ENCODE peak calls at places on chromosomes 11 and 22, in six cellular contexts. A, M, E, Y, F and U are unnamed samples.

GRCh38 chr11:79400717-79401330 is 40.0 kb downstream of the TENM4 start:
- DNase-seq in A (peak; percentile 40), M (peak; percentile 22), E (no peak), Y (peak; percentile 75), F (peak; percentile 48), U (no peak)

GRCh38 chr22:35376728-35377472 is 4.0 kb upstream of the HMOX1 start:
- DNase-seq in A (peak; percentile 96), M (peak; percentile 75), E (peak; percentile 98), Y (peak; percentile 87), F (peak; percentile 91), U (peak; percentile 60)

GRCh38 chr11:35919244-35919643 is 24.6 kb upstream of the LDLRAD3 start:
- DNase-seq in A (no peak), M (no peak), E (no peak), Y (no peak), F (no peak), U (no peak)

GRCh38 chr11:103661185-103661584 is 375.3 kb upstream of the DDI1 start:
- DNase-seq in A (no peak), M (no peak), E (no peak), Y (no peak), F (peak; percentile 46), U (no peak)

GRCh38 chr22:38724926-38725571 is 19.3 kb downstream of the GTPBP1 start:
- DNase-seq in A (no peak), M (peak; percentile 57), E (no peak), Y (no peak), F (no peak), U (no peak)

GRCh38 chr22:17492247-17492646 is 71.1 kb upstream of the SLC25A18 start:
- DNase-seq in A (no peak), M (no peak), E (no peak), Y (no peak), F (no peak), U (no peak)

GRCh38 chr11:76153609-76153949 is 52.7 kb downstream of the WNT11 start:
- DNase-seq in A (no peak), M (no peak), E (no peak), Y (no peak), F (no peak), U (no peak)

GRCh38 chr11:101441747-101442146 is 142.1 kb downstream of the TRPC6 start:
- DNase-seq in A (no peak), M (no peak), E (no peak), Y (no peak), F (peak; percentile 88), U (no peak)

GRCh38 chr11:9462172-9462799 is 1.5 kb downstream of the ZNF143 start:
- DNase-seq in A (no peak), M (no peak), E (no peak), Y (no peak), F (no peak), U (no peak)

GRCh38 chr11:2466869-2467694 is 22.3 kb downstream of the KCNQ1 start:
- DNase-seq in A (no peak), M (no peak), E (no peak), Y (no peak), F (peak; percentile 33), U (no peak)

GRCh38 chr22:39144101-39144815 is 8.2 kb downstream of the CBX7 start:
- DNase-seq in A (peak; percentile 57), M (no peak), E (no peak), Y (no peak), F (peak; percentile 60), U (no peak)

GRCh38 chr11:11265994-11266606 is 87.0 kb downstream of the CSNK2A3 start:
- DNase-seq in A (no peak), M (peak; percentile 64), E (peak; percentile 17), Y (peak; percentile 94), F (peak; percentile 56), U (no peak)

GRCh38 chr22:50262460-50262911 is 1.0 kb upstream of the MAPK12 start:
- DNase-seq in A (no peak), M (no peak), E (no peak), Y (no peak), F (no peak), U (no peak)

GRCh38 chr22:42811510-42811909 is 45.6 kb downstream of the ARFGAP3 start:
- DNase-seq in A (no peak), M (no peak), E (no peak), Y (peak; percentile 19), F (no peak), U (no peak)

GRCh38 chr11:117618956-117619355 is 178.1 kb downstream of the DSCAML1 start:
- DNase-seq in A (no peak), M (no peak), E (no peak), Y (peak; percentile 60), F (no peak), U (no peak)

GRCh38 chr11:82174610-82175009 is 559.1 kb downstream of the FAM181B start:
- DNase-seq in A (no peak), M (no peak), E (no peak), Y (peak; percentile 46), F (no peak), U (no peak)

GRCh38 chr11:132248585-132248984 is 878.2 kb downstream of the NTM start:
- DNase-seq in A (no peak), M (no peak), E (no peak), Y (no peak), F (no peak), U (no peak)

GRCh38 chr22:37892566-37893338 is 13.3 kb upstream of the MICALL1 start:
- DNase-seq in A (peak; percentile 60), M (no peak), E (peak; percentile 19), Y (no peak), F (peak; percentile 85), U (no peak)

GRCh38 chr22:46201059-46201757 is 48.9 kb downstream of the CDPF1 start:
- DNase-seq in A (no peak), M (no peak), E (no peak), Y (peak; percentile 66), F (no peak), U (no peak)

GRCh38 chr11:17439316-17439782 is 37.3 kb downstream of the ABCC8 start:
- DNase-seq in A (no peak), M (peak; percentile 69), E (no peak), Y (no peak), F (peak; percentile 74), U (no peak)

GRCh38 chr11:63838150-63838681 is 694 bp upstream of the MARK2 start:
- DNase-seq in A (peak; percentile 61), M (no peak), E (no peak), Y (no peak), F (no peak), U (no peak)

GRCh38 chr11:68297812-68298658 is 14.4 kb upstream of the LRP5 start:
- DNase-seq in A (peak; percentile 79), M (peak; percentile 82), E (peak; percentile 70), Y (peak; percentile 96), F (peak; percentile 87), U (peak; percentile 22)
- TF ChIP-seq POLR2A in A (no peak), M (no peak), E (no peak), Y (no peak), F (no peak), U (no peak)

DNA sequence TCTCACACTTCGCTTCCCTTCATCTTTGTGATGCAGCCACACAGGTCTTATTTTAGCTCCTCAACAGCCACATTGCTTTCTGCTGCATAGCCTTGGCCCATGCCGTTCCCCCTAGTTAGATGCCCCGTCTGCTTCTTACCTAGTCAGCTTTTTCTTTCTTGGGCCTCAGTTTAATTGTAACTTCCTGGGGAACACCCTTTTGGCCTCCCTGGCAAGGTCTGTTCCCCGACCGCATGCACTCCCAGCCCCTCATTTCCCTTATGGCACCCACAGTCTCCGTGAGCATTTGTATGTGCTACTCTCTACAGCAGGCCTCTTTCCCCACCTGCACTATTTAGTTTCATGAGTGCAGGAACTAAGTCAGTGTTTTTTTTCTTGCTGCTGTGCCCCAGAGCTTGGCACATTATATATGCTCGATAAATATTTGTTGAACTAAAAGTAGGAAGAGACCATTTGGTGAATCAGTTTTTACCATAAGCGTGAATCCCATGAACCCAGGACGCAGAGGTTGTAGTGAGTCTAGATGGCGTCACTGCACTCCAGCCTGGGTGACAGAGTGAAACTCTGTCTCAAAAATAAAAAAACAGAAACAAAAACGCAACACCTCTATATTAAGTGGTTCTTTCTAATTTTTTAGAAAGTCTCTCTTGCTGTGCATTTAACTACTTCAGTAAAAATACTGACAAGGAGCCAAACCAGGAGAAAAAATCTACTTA is 38.5 kb downstream of the TNRC6B start:
- DNase-seq in A (no peak), M (no peak), E (no peak), Y (no peak), F (peak; percentile 25), U (no peak)
- TF ChIP-seq POLR2A in A (no peak), M (no peak), E (no peak), Y (no peak), F (no peak), U (no peak)

GRCh38 chr11:47236482-47236881 is 12.1 kb downstream of the ACP2 start:
- DNase-seq in A (no peak), M (no peak), E (no peak), Y (no peak), F (no peak), U (no peak)

GRCh38 chr11:47233989-47234668 is 14.5 kb downstream of the ACP2 start:
- DNase-seq in A (no peak), M (peak; percentile 67), E (no peak), Y (no peak), F (no peak), U (no peak)

GRCh38 chr11:47235163-47235562 is 13.5 kb downstream of the ACP2 start:
- DNase-seq in A (no peak), M (no peak), E (no peak), Y (no peak), F (no peak), U (no peak)

GRCh38 chr11:47233051-47233450 is 15.6 kb downstream of the ACP2 start:
- DNase-seq in A (no peak), M (no peak), E (no peak), Y (no peak), F (peak; percentile 59), U (no peak)

GRCh38 chr11:47234669-47235075 is 13.9 kb downstream of the ACP2 start:
- DNase-seq in A (peak; percentile 68), M (no peak), E (no peak), Y (no peak), F (peak; percentile 86), U (no peak)
- TF ChIP-seq POLR2A in A (no peak), M (no peak), E (no peak), Y (no peak), F (no peak), U (no peak)

GRCh38 chr11:13033760-13034533 is 24.8 kb downstream of the RASSF10 start:
- DNase-seq in A (no peak), M (no peak), E (no peak), Y (no peak), F (no peak), U (no peak)

GRCh38 chr11:13040969-13041561 is 31.9 kb downstream of the RASSF10 start:
- DNase-seq in A (no peak), M (no peak), E (no peak), Y (no peak), F (no peak), U (no peak)

GRCh38 chr11:13035711-13036110 is 26.6 kb downstream of the RASSF10 start:
- DNase-seq in A (no peak), M (no peak), E (no peak), Y (no peak), F (no peak), U (no peak)

GRCh38 chr11:13038366-13038765 is 29.2 kb downstream of the RASSF10 start:
- DNase-seq in A (no peak), M (no peak), E (no peak), Y (no peak), F (no peak), U (no peak)

DNA sequence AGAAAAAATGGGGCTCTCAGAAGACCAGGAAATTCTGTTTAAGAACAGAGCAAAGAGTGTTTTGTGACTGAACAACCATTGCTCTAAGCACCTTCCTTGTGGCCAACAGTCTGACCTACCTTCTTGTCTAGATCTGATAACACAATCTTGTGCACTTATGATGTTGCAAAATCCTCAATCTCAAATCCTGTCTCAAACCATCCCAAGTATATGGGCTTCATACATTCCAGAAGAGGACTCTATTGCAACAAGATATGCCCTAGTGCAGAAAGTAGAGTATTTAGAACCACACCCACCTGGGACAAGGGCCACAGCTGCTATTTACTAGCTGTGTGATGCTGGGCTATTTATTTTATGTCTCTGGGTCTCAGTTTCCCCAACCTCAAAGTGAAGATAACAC is 27.1 kb downstream of the RASSF10 start:
- DNase-seq in A (no peak), M (no peak), E (no peak), Y (no peak), F (no peak), U (no peak)
- TF ChIP-seq POLR2A in A (no peak), M (no peak), E (no peak), Y (no peak), F (no peak), U (no peak)